ENCODE peak calls at places on chromosomes 12 and 14, in nine cellular contexts. One of them, this sample, is unnamed.

GRCh38 chr12:130051900-130052299 is 110.4 kb upstream of the FZD10 start:
- DNase-seq in GM23338: no peak
- DNase-seq in breast epithelium: no peak
- DNase-seq in stomach: no peak
- DNase-seq in Panc1: no peak
- DNase-seq in endothelial cell of umbilical vein: no peak
- DNase-seq in H1: no peak
- DNase-seq in upper lobe of left lung: no peak
- DNase-seq in HepG2: no peak
- DNase-seq in this sample: peak

GRCh38 chr14:51547260-51547659 is 104.5 kb upstream of the FRMD6 start:
- DNase-seq in H1: no peak
- DNase-seq in GM23338: no peak
- DNase-seq in stomach: no peak
- DNase-seq in upper lobe of left lung: no peak
- DNase-seq in endothelial cell of umbilical vein: peak
- DNase-seq in HepG2: no peak
- DNase-seq in breast epithelium: peak
- DNase-seq in Panc1: peak
- DNase-seq in this sample: no peak

GRCh38 chr12:68303850-68304249 is 28.3 kb downstream of the MDM1 start:
- DNase-seq in upper lobe of left lung: no peak
- DNase-seq in breast epithelium: no peak
- DNase-seq in GM23338: no peak
- DNase-seq in stomach: no peak
- DNase-seq in H1: no peak
- DNase-seq in Panc1: no peak
- DNase-seq in endothelial cell of umbilical vein: no peak
- DNase-seq in HepG2: no peak
- DNase-seq in this sample: no peak

GRCh38 chr14:22491683-22492483 is 97.1 kb downstream of the DAD1 start:
- DNase-seq in stomach: no peak
- DNase-seq in HepG2: no peak
- DNase-seq in breast epithelium: no peak
- DNase-seq in Panc1: no peak
- DNase-seq in upper lobe of left lung: no peak
- DNase-seq in H1: no peak
- DNase-seq in GM23338: no peak
- DNase-seq in endothelial cell of umbilical vein: no peak
- DNase-seq in this sample: no peak

GRCh38 chr12:1830401-1830845 is 10.1 kb downstream of the LRTM2 start:
- DNase-seq in upper lobe of left lung: no peak
- DNase-seq in Panc1: no peak
- DNase-seq in breast epithelium: no peak
- DNase-seq in H1: no peak
- DNase-seq in GM23338: no peak
- DNase-seq in HepG2: no peak
- DNase-seq in endothelial cell of umbilical vein: no peak
- DNase-seq in stomach: no peak
- DNase-seq in this sample: peak

GRCh38 chr12:1246637-1247036 is 255.6 kb downstream of the ERC1 start:
- DNase-seq in breast epithelium: no peak
- DNase-seq in Panc1: no peak
- DNase-seq in GM23338: no peak
- DNase-seq in endothelial cell of umbilical vein: no peak
- DNase-seq in H1: no peak
- DNase-seq in upper lobe of left lung: no peak
- DNase-seq in stomach: no peak
- DNase-seq in HepG2: no peak
- DNase-seq in this sample: no peak

GRCh38 chr12:104218935-104219334 is 3.4 kb downstream of the TXNRD1 start:
- DNase-seq in endothelial cell of umbilical vein: peak
- DNase-seq in H1: no peak
- DNase-seq in breast epithelium: no peak
- DNase-seq in upper lobe of left lung: no peak
- DNase-seq in Panc1: no peak
- DNase-seq in stomach: no peak
- DNase-seq in HepG2: no peak
- DNase-seq in GM23338: no peak
- DNase-seq in this sample: no peak

GRCh38 chr12:39173689-39174088 is 268.3 kb upstream of the CPNE8 start:
- DNase-seq in Panc1: no peak
- DNase-seq in endothelial cell of umbilical vein: no peak
- DNase-seq in H1: no peak
- DNase-seq in GM23338: no peak
- DNase-seq in HepG2: no peak
- DNase-seq in breast epithelium: no peak
- DNase-seq in upper lobe of left lung: no peak
- DNase-seq in stomach: no peak
- DNase-seq in this sample: no peak

GRCh38 chr12:6183689-6184441 is 16.3 kb upstream of the CD9 start:
- DNase-seq in stomach: peak
- DNase-seq in H1: no peak
- DNase-seq in upper lobe of left lung: peak
- DNase-seq in Panc1: no peak
- DNase-seq in endothelial cell of umbilical vein: no peak
- DNase-seq in GM23338: no peak
- DNase-seq in HepG2: peak
- DNase-seq in breast epithelium: no peak
- DNase-seq in this sample: no peak

GRCh38 chr14:73489481-73490175 is 1.1 kb upstream of the RIOX1 start:
- DNase-seq in stomach: no peak
- DNase-seq in Panc1: no peak
- DNase-seq in endothelial cell of umbilical vein: no peak
- DNase-seq in breast epithelium: no peak
- DNase-seq in upper lobe of left lung: no peak
- DNase-seq in GM23338: peak
- DNase-seq in H1: no peak
- DNase-seq in HepG2: no peak
- DNase-seq in this sample: no peak

GRCh38 chr12:123231931-123232330 is 1.0 kb downstream of the MPHOSPH9 start:
- DNase-seq in GM23338: peak
- DNase-seq in endothelial cell of umbilical vein: no peak
- DNase-seq in upper lobe of left lung: no peak
- DNase-seq in HepG2: peak
- DNase-seq in stomach: no peak
- DNase-seq in breast epithelium: no peak
- DNase-seq in H1: no peak
- DNase-seq in Panc1: no peak
- DNase-seq in this sample: no peak

GRCh38 chr14:76326918-76327689 is 48.8 kb upstream of the ESRRB start:
- DNase-seq in breast epithelium: no peak
- DNase-seq in endothelial cell of umbilical vein: no peak
- DNase-seq in H1: no peak
- DNase-seq in upper lobe of left lung: no peak
- DNase-seq in stomach: no peak
- DNase-seq in Panc1: no peak
- DNase-seq in GM23338: no peak
- DNase-seq in HepG2: no peak
- DNase-seq in this sample: no peak

GRCh38 chr12:67069451-67070306 is 199.5 kb upstream of the CAND1 start:
- DNase-seq in endothelial cell of umbilical vein: no peak
- DNase-seq in Panc1: no peak
- DNase-seq in upper lobe of left lung: no peak
- DNase-seq in HepG2: peak
- DNase-seq in H1: peak
- DNase-seq in breast epithelium: no peak
- DNase-seq in stomach: peak
- DNase-seq in GM23338: peak
- DNase-seq in this sample: peak

GRCh38 chr14:100532916-100533630 is 54.1 kb downstream of the BEGAIN start:
- DNase-seq in breast epithelium: peak
- DNase-seq in endothelial cell of umbilical vein: no peak
- DNase-seq in HepG2: no peak
- DNase-seq in upper lobe of left lung: peak
- DNase-seq in stomach: peak
- DNase-seq in H1: no peak
- DNase-seq in GM23338: no peak
- DNase-seq in Panc1: no peak
- DNase-seq in this sample: peak

GRCh38 chr14:100882991-100883788 is 20.3 kb downstream of the RTL1 start:
- DNase-seq in H1: no peak
- DNase-seq in breast epithelium: no peak
- DNase-seq in upper lobe of left lung: no peak
- DNase-seq in HepG2: no peak
- DNase-seq in stomach: no peak
- DNase-seq in GM23338: no peak
- DNase-seq in endothelial cell of umbilical vein: no peak
- DNase-seq in Panc1: no peak
- DNase-seq in this sample: peak

GRCh38 chr12:132557969-132558856 is 52.2 kb downstream of the LRCOL1 start:
- DNase-seq in GM23338: no peak
- DNase-seq in H1: no peak
- DNase-seq in HepG2: peak
- DNase-seq in breast epithelium: no peak
- DNase-seq in endothelial cell of umbilical vein: no peak
- DNase-seq in stomach: no peak
- DNase-seq in Panc1: no peak
- DNase-seq in upper lobe of left lung: no peak
- DNase-seq in this sample: no peak

DNA sequence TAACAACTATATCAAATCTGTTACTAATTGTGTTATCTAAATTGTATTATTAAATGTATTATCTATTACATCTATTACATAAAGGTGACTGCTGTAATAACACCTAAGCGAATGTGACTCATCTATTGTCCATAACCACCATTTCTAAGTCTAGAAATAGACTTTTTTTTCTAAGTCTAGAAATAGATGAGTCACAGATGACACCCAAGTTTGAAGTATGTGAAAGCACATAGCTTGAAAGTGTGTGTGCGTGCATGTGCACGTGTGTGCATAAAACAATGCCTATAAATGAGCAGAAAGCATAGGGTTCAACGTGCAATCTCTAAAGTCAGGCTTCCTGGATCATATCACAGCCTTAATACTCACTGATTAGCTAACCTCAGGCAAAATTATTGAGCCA is 451.3 kb upstream of the USP15 start:
- DNase-seq in endothelial cell of umbilical vein: no peak
- DNase-seq in upper lobe of left lung: no peak
- DNase-seq in stomach: no peak
- DNase-seq in GM23338: no peak
- DNase-seq in H1: no peak
- DNase-seq in breast epithelium: no peak
- DNase-seq in Panc1: no peak
- DNase-seq in HepG2: no peak
- DNase-seq in this sample: no peak
- TF ChIP-seq POLR2AphosphoS5 in endothelial cell of umbilical vein: no peak
- TF ChIP-seq POLR2AphosphoS5 in upper lobe of left lung: no peak
- TF ChIP-seq POLR2AphosphoS5 in stomach: no peak
- TF ChIP-seq POLR2AphosphoS5 in GM23338: no peak
- TF ChIP-seq POLR2AphosphoS5 in H1: no peak
- TF ChIP-seq POLR2AphosphoS5 in breast epithelium: no peak
- TF ChIP-seq POLR2AphosphoS5 in Panc1: no peak
- TF ChIP-seq POLR2AphosphoS5 in HepG2: no peak
- TF ChIP-seq POLR2AphosphoS5 in this sample: no peak

DNA sequence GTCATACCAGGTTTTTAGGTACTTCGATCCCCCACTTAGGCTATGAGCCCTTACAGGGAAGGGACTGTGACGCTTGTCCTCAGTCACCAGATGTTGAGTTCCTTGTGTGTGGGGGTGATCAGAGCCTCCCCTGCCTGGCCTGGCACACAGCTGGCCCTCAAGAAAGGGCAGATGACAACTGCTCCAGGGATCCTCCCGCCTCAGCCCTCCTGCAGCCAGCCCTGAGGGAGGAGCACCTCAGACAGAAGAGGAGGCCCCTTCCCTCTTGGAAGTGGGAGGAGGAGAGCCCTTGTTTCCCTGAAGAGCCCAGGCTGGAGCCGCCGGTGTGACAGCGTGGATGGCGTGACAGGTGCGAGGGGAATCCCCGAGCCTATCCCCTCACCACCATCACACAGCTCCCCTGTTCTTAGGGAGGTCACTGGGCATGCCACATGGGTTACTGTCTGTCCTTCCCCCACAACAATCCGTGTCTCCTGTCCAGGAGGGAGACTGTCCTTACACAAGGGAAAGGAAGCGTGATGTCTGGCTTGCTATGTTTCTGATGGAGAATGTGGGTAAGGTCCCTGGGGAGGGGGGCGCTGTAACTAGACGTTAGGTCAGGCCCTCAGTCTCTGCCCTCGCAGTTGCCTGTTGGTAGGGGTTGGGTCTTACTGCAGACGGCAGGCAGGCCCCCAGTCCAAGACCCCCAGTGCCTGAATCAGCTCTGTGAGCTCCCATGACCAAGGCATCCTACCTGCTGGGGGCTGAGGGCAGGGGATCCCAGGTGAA is 31.5 kb downstream of the P2RX4 start:
- DNase-seq in HepG2: no peak
- DNase-seq in breast epithelium: no peak
- DNase-seq in GM23338: no peak
- DNase-seq in stomach: no peak
- DNase-seq in H1: no peak
- DNase-seq in Panc1: no peak
- DNase-seq in upper lobe of left lung: no peak
- DNase-seq in endothelial cell of umbilical vein: no peak
- DNase-seq in this sample: no peak
- TF ChIP-seq POLR2AphosphoS5 in HepG2: no peak
- TF ChIP-seq POLR2AphosphoS5 in breast epithelium: no peak
- TF ChIP-seq POLR2AphosphoS5 in GM23338: no peak
- TF ChIP-seq POLR2AphosphoS5 in stomach: no peak
- TF ChIP-seq POLR2AphosphoS5 in H1: no peak
- TF ChIP-seq POLR2AphosphoS5 in Panc1: no peak
- TF ChIP-seq POLR2AphosphoS5 in upper lobe of left lung: no peak
- TF ChIP-seq POLR2AphosphoS5 in endothelial cell of umbilical vein: no peak
- TF ChIP-seq POLR2AphosphoS5 in this sample: no peak

GRCh38 chr12:92743026-92743425 is 40.2 kb downstream of the PLEKHG7 start:
- DNase-seq in H1: no peak
- DNase-seq in GM23338: no peak
- DNase-seq in stomach: no peak
- DNase-seq in upper lobe of left lung: no peak
- DNase-seq in endothelial cell of umbilical vein: no peak
- DNase-seq in HepG2: no peak
- DNase-seq in breast epithelium: no peak
- DNase-seq in Panc1: no peak
- DNase-seq in this sample: no peak

GRCh38 chr12:92740421-92740820 is 37.6 kb downstream of the PLEKHG7 start:
- DNase-seq in upper lobe of left lung: no peak
- DNase-seq in stomach: no peak
- DNase-seq in H1: no peak
- DNase-seq in Panc1: no peak
- DNase-seq in HepG2: no peak
- DNase-seq in GM23338: no peak
- DNase-seq in breast epithelium: no peak
- DNase-seq in endothelial cell of umbilical vein: no peak
- DNase-seq in this sample: no peak

GRCh38 chr12:92747151-92747550 is 44.4 kb downstream of the PLEKHG7 start:
- DNase-seq in breast epithelium: no peak
- DNase-seq in endothelial cell of umbilical vein: no peak
- DNase-seq in upper lobe of left lung: no peak
- DNase-seq in Panc1: no peak
- DNase-seq in HepG2: no peak
- DNase-seq in GM23338: no peak
- DNase-seq in stomach: no peak
- DNase-seq in H1: no peak
- DNase-seq in this sample: no peak

GRCh38 chr12:92745874-92746553 is 43.2 kb downstream of the PLEKHG7 start:
- DNase-seq in H1: no peak
- DNase-seq in endothelial cell of umbilical vein: peak
- DNase-seq in Panc1: peak
- DNase-seq in breast epithelium: no peak
- DNase-seq in GM23338: no peak
- DNase-seq in stomach: peak
- DNase-seq in HepG2: no peak
- DNase-seq in upper lobe of left lung: peak
- DNase-seq in this sample: no peak
- TF ChIP-seq POLR2AphosphoS5 in H1: no peak
- TF ChIP-seq POLR2AphosphoS5 in endothelial cell of umbilical vein: peak
- TF ChIP-seq POLR2AphosphoS5 in Panc1: no peak
- TF ChIP-seq POLR2AphosphoS5 in breast epithelium: peak
- TF ChIP-seq POLR2AphosphoS5 in GM23338: no peak
- TF ChIP-seq POLR2AphosphoS5 in stomach: peak
- TF ChIP-seq POLR2AphosphoS5 in HepG2: no peak
- TF ChIP-seq POLR2AphosphoS5 in upper lobe of left lung: peak
- TF ChIP-seq POLR2AphosphoS5 in this sample: peak

GRCh38 chr12:131231194-131231980 is 277.7 kb downstream of the ADGRD1 start:
- DNase-seq in upper lobe of left lung: no peak
- DNase-seq in breast epithelium: no peak
- DNase-seq in stomach: no peak
- DNase-seq in Panc1: no peak
- DNase-seq in GM23338: no peak
- DNase-seq in HepG2: no peak
- DNase-seq in H1: no peak
- DNase-seq in endothelial cell of umbilical vein: no peak
- DNase-seq in this sample: peak
- TF ChIP-seq POLR2AphosphoS5 in upper lobe of left lung: no peak
- TF ChIP-seq POLR2AphosphoS5 in breast epithelium: no peak
- TF ChIP-seq POLR2AphosphoS5 in stomach: no peak
- TF ChIP-seq POLR2AphosphoS5 in Panc1: no peak
- TF ChIP-seq POLR2AphosphoS5 in GM23338: no peak
- TF ChIP-seq POLR2AphosphoS5 in HepG2: no peak
- TF ChIP-seq POLR2AphosphoS5 in H1: no peak
- TF ChIP-seq POLR2AphosphoS5 in endothelial cell of umbilical vein: no peak
- TF ChIP-seq POLR2AphosphoS5 in this sample: no peak